ENCODE peak calls at places on chromosomes 5 and 9, in four cellular contexts. One of them, this sample, is unnamed.

GRCh38 chr5:38420691-38421395 is 135.6 kb downstream of the LIFR start:
- DNase-seq in K562: peak; percentile 56
- DNase-seq in GM12878: no peak
- DNase-seq in HepG2: peak; percentile 54
- DNase-seq in this sample: peak; percentile 67

GRCh38 chr5:167358868-167359492 is 932.5 kb upstream of the WWC1 start:
- DNase-seq in K562: no peak
- DNase-seq in GM12878: no peak
- DNase-seq in HepG2: no peak
- DNase-seq in this sample: no peak

GRCh38 chr9:94800424-94801117 is 74.1 kb downstream of the AOPEP start:
- DNase-seq in K562: no peak
- DNase-seq in GM12878: no peak
- DNase-seq in HepG2: no peak
- DNase-seq in this sample: no peak

GRCh38 chr9:120925535-120926396 is 830 bp downstream of the TRAF1 start:
- DNase-seq in K562: peak; percentile 29
- DNase-seq in GM12878: peak; percentile 86
- DNase-seq in HepG2: no peak
- DNase-seq in this sample: no peak

GRCh38 chr9:111805841-111806241 is 11.1 kb upstream of the SHOC1 start:
- DNase-seq in K562: no peak
- DNase-seq in GM12878: no peak
- DNase-seq in HepG2: no peak
- DNase-seq in this sample: no peak

GRCh38 chr5:95953026-95953425 is 8.6 kb downstream of the ELL2 start:
- DNase-seq in K562: no peak
- DNase-seq in GM12878: no peak
- DNase-seq in HepG2: no peak
- DNase-seq in this sample: no peak

GRCh38 chr9:138049779-138050471 is 172.3 kb downstream of the CACNA1B start:
- DNase-seq in K562: no peak
- DNase-seq in GM12878: no peak
- DNase-seq in HepG2: no peak
- DNase-seq in this sample: peak; percentile 21

GRCh38 chr5:96243203-96243602 is 189.8 kb downstream of the PCSK1 start:
- DNase-seq in K562: no peak
- DNase-seq in GM12878: no peak
- DNase-seq in HepG2: no peak
- DNase-seq in this sample: no peak

GRCh38 chr9:90774682-90775081 is 26.9 kb upstream of the SYK start:
- DNase-seq in K562: no peak
- DNase-seq in GM12878: peak; percentile 90
- DNase-seq in HepG2: no peak
- DNase-seq in this sample: no peak

GRCh38 chr5:115414406-115415142 is 118.1 kb upstream of the CCDC112 start:
- DNase-seq in K562: no peak
- DNase-seq in GM12878: no peak
- DNase-seq in HepG2: no peak
- DNase-seq in this sample: no peak

GRCh38 chr5:141757402-141757801 is 75.4 kb upstream of the ARAP3 start:
- DNase-seq in K562: peak; percentile 31
- DNase-seq in GM12878: no peak
- DNase-seq in HepG2: no peak
- DNase-seq in this sample: peak; percentile 80

GRCh38 chr9:124198948-124199347 is 58.8 kb upstream of the NEK6 start:
- DNase-seq in K562: no peak
- DNase-seq in GM12878: no peak
- DNase-seq in HepG2: no peak
- DNase-seq in this sample: no peak

GRCh38 chr5:151063590-151063989 is 17.2 kb downstream of the TNIP1 start:
- DNase-seq in K562: no peak
- DNase-seq in GM12878: no peak
- DNase-seq in HepG2: no peak
- DNase-seq in this sample: no peak

GRCh38 chr9:17401858-17402257 is 177.0 kb upstream of the SH3GL2 start:
- DNase-seq in K562: no peak
- DNase-seq in GM12878: no peak
- DNase-seq in HepG2: no peak
- DNase-seq in this sample: no peak

GRCh38 chr5:176360894-176361436 is 599 bp downstream of the KIAA1191 start:
- DNase-seq in K562: no peak
- DNase-seq in GM12878: no peak
- DNase-seq in HepG2: no peak
- DNase-seq in this sample: no peak

GRCh38 chr9:85610074-85610855 is 131.5 kb downstream of the AGTPBP1 start:
- DNase-seq in K562: peak; percentile 61
- DNase-seq in GM12878: peak; percentile 44
- DNase-seq in HepG2: peak; percentile 60
- DNase-seq in this sample: peak; percentile 74

GRCh38 chr9:35696520-35697215 is 6.9 kb upstream of the TPM2 start:
- DNase-seq in K562: peak; percentile 59
- DNase-seq in GM12878: no peak
- DNase-seq in HepG2: peak; percentile 59
- DNase-seq in this sample: peak; percentile 85

GRCh38 chr9:93012998-93013855 is 45.3 kb upstream of the SUSD3 start:
- DNase-seq in K562: no peak
- DNase-seq in GM12878: no peak
- DNase-seq in HepG2: no peak
- DNase-seq in this sample: peak; percentile 5

GRCh38 chr5:10451137-10451824 is 9.6 kb downstream of the ROPN1L start:
- DNase-seq in K562: no peak
- DNase-seq in GM12878: no peak
- DNase-seq in HepG2: no peak
- DNase-seq in this sample: no peak

GRCh38 chr9:128422783-128423150 is 2.1 kb downstream of the CERCAM start:
- DNase-seq in K562: no peak
- DNase-seq in GM12878: no peak
- DNase-seq in HepG2: no peak
- DNase-seq in this sample: no peak

GRCh38 chr9:16023466-16023865 is 470.6 kb downstream of the CCDC171 start:
- DNase-seq in K562: no peak
- DNase-seq in GM12878: no peak
- DNase-seq in HepG2: no peak
- DNase-seq in this sample: no peak

GRCh38 chr9:136110082-136111061 is 8.3 kb downstream of the TMEM250 start:
- DNase-seq in K562: peak; percentile 52
- DNase-seq in GM12878: no peak
- DNase-seq in HepG2: no peak
- DNase-seq in this sample: no peak

GRCh38 chr5:126007841-126008240 is 415.4 kb upstream of the GRAMD2B start:
- DNase-seq in K562: no peak
- DNase-seq in GM12878: no peak
- DNase-seq in HepG2: no peak
- DNase-seq in this sample: no peak

GRCh38 chr5:79436821-79437220 is 77.1 kb downstream of the HOMER1 start:
- DNase-seq in K562: no peak
- DNase-seq in GM12878: no peak
- DNase-seq in HepG2: no peak
- DNase-seq in this sample: no peak

GRCh38 chr5:22649076-22649475 is 204.1 kb downstream of the CDH12 start:
- DNase-seq in K562: no peak
- DNase-seq in GM12878: no peak
- DNase-seq in HepG2: no peak
- DNase-seq in this sample: no peak

GRCh38 chr5:78499485-78499884 is 139.1 kb downstream of the SCAMP1 start:
- DNase-seq in K562: no peak
- DNase-seq in GM12878: no peak
- DNase-seq in HepG2: no peak
- DNase-seq in this sample: no peak

GRCh38 chr5:102682102-102682647 is 72.9 kb upstream of the PAM start:
- DNase-seq in K562: no peak
- DNase-seq in GM12878: no peak
- DNase-seq in HepG2: no peak
- DNase-seq in this sample: no peak

GRCh38 chr5:119322312-119322947 is 33.4 kb upstream of the TNFAIP8 start:
- DNase-seq in K562: peak; percentile 53
- DNase-seq in GM12878: no peak
- DNase-seq in HepG2: no peak
- DNase-seq in this sample: no peak

GRCh38 chr9:69768716-69769115 is 8.9 kb upstream of the PTAR1 start:
- DNase-seq in K562: no peak
- DNase-seq in GM12878: no peak
- DNase-seq in HepG2: no peak
- DNase-seq in this sample: no peak

GRCh38 chr9:109604036-109604600 is 106.0 kb upstream of the PTPN3 start:
- DNase-seq in K562: no peak
- DNase-seq in GM12878: no peak
- DNase-seq in HepG2: no peak
- DNase-seq in this sample: no peak

GRCh38 chr5:172921906-172922305 is 37.3 kb upstream of the RPL26L1 start:
- DNase-seq in K562: no peak
- DNase-seq in GM12878: no peak
- DNase-seq in HepG2: no peak
- DNase-seq in this sample: no peak

GRCh38 chr5:60710362-60710761 is 10.4 kb upstream of the DEPDC1B start:
- DNase-seq in K562: no peak
- DNase-seq in GM12878: no peak
- DNase-seq in HepG2: peak; percentile 30
- DNase-seq in this sample: no peak

GRCh38 chr9:101618693-101619092 is 23.9 kb upstream of the PPP3R2 start:
- DNase-seq in K562: no peak
- DNase-seq in GM12878: no peak
- DNase-seq in HepG2: no peak
- DNase-seq in this sample: no peak

GRCh38 chr5:74552101-74552500 is 88.4 kb downstream of the ENC1 start:
- DNase-seq in K562: no peak
- DNase-seq in GM12878: no peak
- DNase-seq in HepG2: no peak
- DNase-seq in this sample: no peak

GRCh38 chr9:27086818-27087680 is 22.0 kb upstream of the TEK start:
- DNase-seq in K562: no peak
- DNase-seq in GM12878: no peak
- DNase-seq in HepG2: no peak
- DNase-seq in this sample: no peak

GRCh38 chr5:66223637-66224036 is 79.5 kb downstream of the SREK1 start:
- DNase-seq in K562: peak; percentile 28
- DNase-seq in GM12878: no peak
- DNase-seq in HepG2: no peak
- DNase-seq in this sample: no peak

GRCh38 chr5:108753877-108754276 is 6.2 kb downstream of the FER start:
- DNase-seq in K562: no peak
- DNase-seq in GM12878: no peak
- DNase-seq in HepG2: no peak
- DNase-seq in this sample: no peak

GRCh38 chr5:167415779-167416761 is 875.4 kb upstream of the WWC1 start:
- DNase-seq in K562: no peak
- DNase-seq in GM12878: no peak
- DNase-seq in HepG2: no peak
- DNase-seq in this sample: peak; percentile 36

GRCh38 chr5:128637031-128637430 is 99.0 kb upstream of the FBN2 start:
- DNase-seq in K562: no peak
- DNase-seq in GM12878: no peak
- DNase-seq in HepG2: no peak
- DNase-seq in this sample: no peak

GRCh38 chr5:108727154-108727638 is 20.5 kb upstream of the FER start:
- DNase-seq in K562: peak; percentile 32
- DNase-seq in GM12878: no peak
- DNase-seq in HepG2: no peak
- DNase-seq in this sample: no peak

GRCh38 chr5:8568858-8569257 is 699.9 kb downstream of the MTRR start:
- DNase-seq in K562: no peak
- DNase-seq in GM12878: no peak
- DNase-seq in HepG2: no peak
- DNase-seq in this sample: no peak

GRCh38 chr5:8576178-8576577 is 707.2 kb downstream of the MTRR start:
- DNase-seq in K562: no peak
- DNase-seq in GM12878: no peak
- DNase-seq in HepG2: no peak
- DNase-seq in this sample: no peak

GRCh38 chr5:8570529-8570928 is 701.6 kb downstream of the MTRR start:
- DNase-seq in K562: no peak
- DNase-seq in GM12878: no peak
- DNase-seq in HepG2: no peak
- DNase-seq in this sample: no peak
- TF ChIP-seq JUND in K562: no peak
- TF ChIP-seq JUND in GM12878: no peak
- TF ChIP-seq JUND in HepG2: no peak
- TF ChIP-seq JUND in this sample: no peak

DNA sequence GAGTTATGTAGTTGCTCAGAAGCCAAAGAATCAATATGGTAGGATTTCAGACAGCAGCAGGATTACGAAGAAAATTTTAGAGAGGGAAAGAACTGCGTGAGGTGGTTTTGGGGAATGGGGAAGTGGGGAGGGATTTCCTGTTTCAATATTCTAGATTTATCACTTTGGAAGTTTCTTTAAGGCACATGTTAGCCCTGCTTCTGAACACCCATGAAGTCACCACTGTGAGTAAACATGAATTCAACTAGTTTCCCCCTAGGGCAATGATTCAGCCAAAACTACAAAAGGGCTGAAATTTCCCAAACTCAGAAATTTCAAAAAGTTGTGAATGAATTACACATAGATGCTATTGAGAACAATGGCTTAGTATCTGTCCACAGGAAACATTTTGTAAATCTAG is 132.2 kb downstream of the EBF1 start:
- DNase-seq in K562: no peak
- DNase-seq in GM12878: no peak
- DNase-seq in HepG2: no peak
- DNase-seq in this sample: no peak
- TF ChIP-seq FOXM1 in K562: no peak
- TF ChIP-seq FOXM1 in GM12878: no peak
- TF ChIP-seq FOXM1 in HepG2: no peak
- TF ChIP-seq FOXM1 in this sample: no peak

GRCh38 chr5:57662991-57663390 is 180.4 kb upstream of the ACTBL2 start:
- DNase-seq in K562: no peak
- DNase-seq in GM12878: no peak
- DNase-seq in HepG2: no peak
- DNase-seq in this sample: no peak
- TF ChIP-seq JUND in K562: no peak
- TF ChIP-seq JUND in GM12878: no peak
- TF ChIP-seq JUND in HepG2: no peak
- TF ChIP-seq JUND in this sample: no peak

GRCh38 chr5:62920856-62921255 is 342.2 kb downstream of the LRRC70 start:
- DNase-seq in K562: no peak
- DNase-seq in GM12878: no peak
- DNase-seq in HepG2: no peak
- DNase-seq in this sample: no peak
- TF ChIP-seq FOXM1 in K562: no peak
- TF ChIP-seq FOXM1 in GM12878: no peak
- TF ChIP-seq FOXM1 in HepG2: no peak
- TF ChIP-seq FOXM1 in this sample: no peak

GRCh38 chr5:31815394-31815793 is 176.5 kb downstream of the PDZD2 start:
- DNase-seq in K562: no peak
- DNase-seq in GM12878: no peak
- DNase-seq in HepG2: no peak
- DNase-seq in this sample: no peak
- TF ChIP-seq JUND in K562: no peak
- TF ChIP-seq JUND in GM12878: no peak
- TF ChIP-seq JUND in HepG2: no peak
- TF ChIP-seq JUND in this sample: no peak

GRCh38 chr9:20981486-20981885 is 50.0 kb downstream of the HACD4 start:
- DNase-seq in K562: no peak
- DNase-seq in GM12878: no peak
- DNase-seq in HepG2: no peak
- DNase-seq in this sample: no peak
- TF ChIP-seq FOXM1 in K562: no peak
- TF ChIP-seq FOXM1 in GM12878: no peak
- TF ChIP-seq FOXM1 in HepG2: no peak
- TF ChIP-seq FOXM1 in this sample: no peak